ENCODE peak calls at places on chromosomes 2 and 18, in eight cellular contexts. D is fibroblast of villous mesenchyme, L is cardiac muscle cell, P is WTC11, Y is neural crest cell, K is mammary epithelial cell, G is glutamatergic neuron, J is cardiac fibroblast. V is an unnamed sample.
A peak's percentile ranks its signal among the peaks of the same experiment; 100 is the strongest.

GRCh38 chr2:56473524-56473923 is 289.7 kb downstream of the CCDC85A start:
- DNase-seq in G (no peak), K (no peak), J (no peak), Y (no peak), D (no peak), P (no peak), L (no peak), V (no peak)

GRCh38 chr2:240519396-240520142 is 38.2 kb downstream of the ANKMY1 start:
- DNase-seq in P (no peak), J (peak; percentile 51), D (peak; percentile 27), L (no peak), Y (no peak), G (no peak), K (no peak), V (no peak)

GRCh38 chr2:232672581-232672980 is 24.6 kb upstream of the GIGYF2 start:
- DNase-seq in Y (no peak), D (no peak), P (no peak), J (no peak), K (no peak), L (no peak), G (no peak), V (no peak)

GRCh38 chr18:58438161-58438983 is 190.5 kb downstream of the ALPK2 start:
- DNase-seq in J (peak; percentile 27), P (no peak), L (no peak), Y (no peak), K (peak; percentile 16), G (no peak), D (peak; percentile 66), V (no peak)

GRCh38 chr2:164523026-164523425 is 98.3 kb downstream of the GRB14 start:
- DNase-seq in P (no peak), L (no peak), D (no peak), J (no peak), G (no peak), Y (no peak), K (no peak), V (no peak)

GRCh38 chr2:176283669-176284068 is 14.4 kb downstream of the MTX2 start:
- DNase-seq in G (no peak), L (no peak), P (no peak), K (no peak), D (no peak), Y (no peak), J (no peak), V (no peak)

GRCh38 chr2:232486558-232487384 is 863 bp downstream of the ECEL1 start:
- DNase-seq in K (no peak), G (peak; percentile 17), P (peak; percentile 44), D (no peak), Y (no peak), L (no peak), J (no peak), V (no peak)

GRCh38 chr2:227871375-227871788 is at the start of gene DAW1:
- DNase-seq in K (no peak), L (peak; percentile 85), G (peak; percentile 88), D (peak; percentile 59), P (peak; percentile 85), J (peak; percentile 76), Y (peak; percentile 73), V (peak; percentile 85)

GRCh38 chr2:132642415-132642814 is 27.6 kb downstream of the LYPD1 start:
- DNase-seq in P (no peak), D (no peak), K (no peak), J (no peak), L (peak; percentile 49), Y (no peak), G (no peak), V (no peak)

GRCh38 chr2:60553496-60553991 is at the start of gene BCL11A:
- DNase-seq in K (peak; percentile 78), D (peak; percentile 74), J (peak; percentile 63), Y (peak; percentile 61), P (peak; percentile 70), G (peak; percentile 85), L (peak; percentile 93), V (peak; percentile 71)

GRCh38 chr2:105812180-105813044 is 67.7 kb downstream of the NCK2 start:
- DNase-seq in Y (no peak), D (peak; percentile 83), G (no peak), P (no peak), K (peak; percentile 96), J (peak; percentile 32), L (peak; percentile 73), V (no peak)

GRCh38 chr2:54050445-54050844 is 65.0 kb upstream of the ACYP2 start:
- DNase-seq in L (no peak), K (no peak), J (no peak), P (no peak), D (no peak), G (no peak), Y (no peak), V (no peak)

GRCh38 chr2:54053830-54054229 is 61.6 kb upstream of the ACYP2 start:
- DNase-seq in K (no peak), G (no peak), J (no peak), L (no peak), D (no peak), P (no peak), Y (no peak), V (no peak)

GRCh38 chr2:54054774-54055173 is 60.6 kb upstream of the ACYP2 start:
- DNase-seq in Y (no peak), J (no peak), P (no peak), G (no peak), L (no peak), K (no peak), D (no peak), V (no peak)

GRCh38 chr2:54054271-54054670 is 61.1 kb upstream of the ACYP2 start:
- DNase-seq in K (no peak), G (no peak), L (no peak), D (no peak), Y (no peak), P (no peak), J (no peak), V (no peak)

DNA sequence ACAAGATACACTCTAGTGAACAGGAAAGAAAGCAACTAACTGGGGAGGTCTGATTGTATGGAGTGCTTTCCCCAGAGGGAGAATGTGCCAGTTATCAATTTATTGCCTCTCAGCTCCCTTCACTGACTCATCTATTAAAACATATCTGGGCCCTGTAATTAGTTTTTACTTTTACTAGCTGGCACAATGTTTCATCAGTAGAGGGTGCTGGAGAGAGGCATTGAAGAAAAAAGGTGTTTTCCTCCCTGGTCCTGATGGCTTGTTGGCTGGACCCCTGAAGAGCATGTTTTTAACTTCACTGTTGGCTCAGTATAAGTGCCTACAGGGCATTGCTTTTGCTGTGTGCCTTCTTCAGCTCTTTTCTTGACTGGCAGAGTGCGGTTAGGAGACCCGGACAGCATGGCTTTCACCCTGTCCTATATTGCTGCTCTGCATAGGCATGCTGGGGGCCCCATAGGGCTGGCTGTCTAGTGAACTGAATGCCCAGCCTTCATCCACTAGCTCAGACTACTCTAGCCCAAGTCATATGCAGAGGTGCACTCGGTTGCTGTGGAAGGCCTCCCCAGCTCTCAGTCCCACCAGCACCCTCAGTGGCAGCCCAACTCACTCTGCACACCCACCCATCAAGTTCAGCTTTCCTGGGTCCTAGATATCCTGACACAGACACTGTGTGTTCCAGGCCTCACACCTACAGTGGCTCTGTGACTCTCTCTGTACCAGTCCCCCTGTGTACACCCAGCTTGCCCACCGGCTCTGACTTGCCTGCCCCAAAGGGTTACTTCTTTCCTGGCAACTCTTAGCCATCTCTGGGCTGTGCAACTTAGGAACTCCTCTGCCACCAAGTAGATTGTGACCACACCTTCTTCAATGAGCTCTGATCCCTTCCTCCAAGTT is 62.3 kb upstream of the ACYP2 start:
- DNase-seq in D (no peak), L (no peak), G (no peak), Y (no peak), J (no peak), K (peak; percentile 42), P (no peak), V (no peak)
- TF ChIP-seq CTCF in D (peak; percentile 32), L (peak; percentile 34), G (peak; percentile 13), Y (no peak), J (peak; percentile 25), K (peak; percentile 36), P (no peak), V (no peak)

GRCh38 chr18:62069556-62069955 is 117.3 kb downstream of the PIGN start:
- DNase-seq in G (no peak), D (peak; percentile 81), Y (no peak), L (no peak), K (peak; percentile 13), P (no peak), J (peak; percentile 33), V (no peak)

GRCh38 chr18:62061812-62062211 is 125.0 kb downstream of the PIGN start:
- DNase-seq in Y (no peak), L (no peak), K (no peak), J (no peak), G (no peak), D (no peak), P (no peak), V (no peak)

GRCh38 chr18:62064361-62064760 is 122.5 kb downstream of the PIGN start:
- DNase-seq in Y (no peak), G (no peak), J (no peak), K (no peak), P (no peak), L (no peak), D (no peak), V (no peak)

GRCh38 chr18:62070306-62070705 is 116.5 kb downstream of the PIGN start:
- DNase-seq in G (no peak), Y (no peak), K (no peak), D (peak; percentile 57), P (no peak), J (no peak), L (no peak), V (no peak)

GRCh38 chr18:62066121-62066818 is 120.6 kb downstream of the PIGN start:
- DNase-seq in K (no peak), G (no peak), D (peak; percentile 16), Y (no peak), J (no peak), L (no peak), P (no peak), V (no peak)
- TF ChIP-seq CTCF in K (no peak), G (no peak), D (no peak), Y (no peak), J (no peak), L (no peak), P (no peak), V (no peak)

GRCh38 chr2:71067567-71068217 is 756 bp upstream of the NAGK start:
- DNase-seq in J (no peak), L (no peak), K (no peak), G (no peak), Y (no peak), P (peak; percentile 22), D (no peak), V (peak; percentile 13)
- TF ChIP-seq CTCF in J (peak; percentile 4), L (no peak), K (no peak), G (no peak), Y (no peak), P (no peak), D (no peak), V (no peak)

DNA sequence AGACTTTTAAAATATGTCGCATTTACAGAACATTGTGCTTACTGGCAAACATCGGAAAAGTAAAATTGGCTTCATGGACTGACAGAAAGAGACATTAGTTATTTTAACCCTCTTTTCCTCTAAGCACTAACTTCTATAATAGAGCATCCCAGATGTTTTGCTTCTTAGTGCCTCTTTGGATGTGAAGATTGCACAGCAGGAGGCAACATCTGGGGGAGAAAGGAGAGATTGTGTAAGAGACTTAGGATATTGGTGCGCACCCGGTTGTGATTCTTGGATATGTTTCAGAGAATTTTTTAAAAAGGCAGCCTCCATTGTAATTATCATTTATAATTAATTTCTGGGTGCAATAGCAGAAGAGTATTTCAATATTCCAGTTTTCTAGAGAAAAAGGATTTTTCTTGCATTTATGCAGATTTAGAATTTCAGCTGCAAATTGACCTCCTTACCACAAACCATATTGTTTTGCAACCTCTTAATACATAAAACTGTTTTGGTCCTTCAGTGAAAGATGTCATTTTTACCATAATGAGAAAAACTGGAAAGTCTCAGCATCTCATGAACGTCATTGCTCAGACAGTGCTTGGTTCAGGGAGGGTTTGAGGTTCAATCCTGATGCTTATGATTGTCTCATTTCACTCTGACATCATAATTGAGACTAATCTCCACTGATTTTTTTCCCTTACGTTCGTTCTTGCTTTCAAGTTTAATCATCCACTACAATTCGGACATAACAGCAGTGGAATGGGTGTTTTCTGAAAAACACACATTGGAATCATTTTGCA is 404.3 kb downstream of the ZNF521 start:
- DNase-seq in K (no peak), J (no peak), Y (no peak), L (no peak), P (no peak), D (peak; percentile 20), G (no peak), V (no peak)
- TF ChIP-seq CTCF in K (no peak), J (no peak), Y (no peak), L (no peak), P (no peak), D (no peak), G (no peak), V (no peak)